ENCODE peak calls at places on chromosomes 12 and 14, in seven cellular contexts. One of them, this sample, is unnamed.
A peak's percentile ranks its signal among the peaks of the same experiment; 100 is the strongest.

GRCh38 chr12:4562034-4562657 is at the start of gene DYRK4:
- DNase-seq in astrocyte: peak; percentile 52
- DNase-seq in heart right ventricle: peak; percentile 81
- DNase-seq in HuH-7.5: peak; percentile 60
- DNase-seq in T-helper 17 cell: no peak
- DNase-seq in H9: peak; percentile 98
- DNase-seq in tibial artery: peak; percentile 80
- DNase-seq in this sample: peak; percentile 55

GRCh38 chr14:88323520-88324199 is 591 bp upstream of the KCNK10 start:
- DNase-seq in astrocyte: no peak
- DNase-seq in heart right ventricle: peak; percentile 11
- DNase-seq in HuH-7.5: peak; percentile 35
- DNase-seq in T-helper 17 cell: no peak
- DNase-seq in H9: peak; percentile 64
- DNase-seq in tibial artery: no peak
- DNase-seq in this sample: peak; percentile 47

GRCh38 chr12:68336754-68337343 is 4.7 kb upstream of the MDM1 start:
- DNase-seq in astrocyte: no peak
- DNase-seq in heart right ventricle: no peak
- DNase-seq in HuH-7.5: no peak
- DNase-seq in T-helper 17 cell: no peak
- DNase-seq in H9: no peak
- DNase-seq in tibial artery: no peak
- DNase-seq in this sample: peak; percentile 16

GRCh38 chr12:103561174-103561573 is 25.9 kb upstream of the STAB2 start:
- DNase-seq in astrocyte: peak; percentile 45
- DNase-seq in heart right ventricle: no peak
- DNase-seq in HuH-7.5: no peak
- DNase-seq in T-helper 17 cell: no peak
- DNase-seq in H9: no peak
- DNase-seq in tibial artery: no peak
- DNase-seq in this sample: no peak

GRCh38 chr14:100603341-100604125 is 16.3 kb upstream of the BEGAIN start:
- DNase-seq in astrocyte: no peak
- DNase-seq in heart right ventricle: no peak
- DNase-seq in HuH-7.5: no peak
- DNase-seq in T-helper 17 cell: no peak
- DNase-seq in H9: no peak
- DNase-seq in tibial artery: peak; percentile 66
- DNase-seq in this sample: no peak

GRCh38 chr14:94394594-94395305 is 6.3 kb upstream of the SERPINA1 start:
- DNase-seq in astrocyte: peak; percentile 59
- DNase-seq in heart right ventricle: peak; percentile 21
- DNase-seq in HuH-7.5: no peak
- DNase-seq in T-helper 17 cell: no peak
- DNase-seq in H9: no peak
- DNase-seq in tibial artery: peak; percentile 75
- DNase-seq in this sample: no peak

GRCh38 chr14:52315355-52315718 is 1.2 kb downstream of the PTGER2 start:
- DNase-seq in astrocyte: no peak
- DNase-seq in heart right ventricle: no peak
- DNase-seq in HuH-7.5: no peak
- DNase-seq in T-helper 17 cell: no peak
- DNase-seq in H9: no peak
- DNase-seq in tibial artery: no peak
- DNase-seq in this sample: no peak

GRCh38 chr12:76719171-76719631 is 44.7 kb upstream of the ZDHHC17 start:
- DNase-seq in astrocyte: peak; percentile 19
- DNase-seq in heart right ventricle: no peak
- DNase-seq in HuH-7.5: no peak
- DNase-seq in T-helper 17 cell: no peak
- DNase-seq in H9: no peak
- DNase-seq in tibial artery: no peak
- DNase-seq in this sample: no peak

GRCh38 chr14:96095581-96096476 is 56.7 kb downstream of the C14orf132 start:
- DNase-seq in astrocyte: peak; percentile 64
- DNase-seq in heart right ventricle: no peak
- DNase-seq in HuH-7.5: peak; percentile 49
- DNase-seq in T-helper 17 cell: no peak
- DNase-seq in H9: no peak
- DNase-seq in tibial artery: peak; percentile 65
- DNase-seq in this sample: no peak

GRCh38 chr12:108643941-108644742 is 10.4 kb upstream of the SELPLG start:
- DNase-seq in astrocyte: peak; percentile 57
- DNase-seq in heart right ventricle: no peak
- DNase-seq in HuH-7.5: no peak
- DNase-seq in T-helper 17 cell: no peak
- DNase-seq in H9: peak; percentile 23
- DNase-seq in tibial artery: peak; percentile 83
- DNase-seq in this sample: no peak

GRCh38 chr14:69880051-69880487 is 853 bp downstream of the SMOC1 start:
- DNase-seq in astrocyte: no peak
- DNase-seq in heart right ventricle: no peak
- DNase-seq in HuH-7.5: no peak
- DNase-seq in T-helper 17 cell: no peak
- DNase-seq in H9: no peak
- DNase-seq in tibial artery: no peak
- DNase-seq in this sample: no peak

GRCh38 chr12:54026640-54027441 is 1.4 kb upstream of the HOXC6 start:
- DNase-seq in astrocyte: no peak
- DNase-seq in heart right ventricle: no peak
- DNase-seq in HuH-7.5: no peak
- DNase-seq in T-helper 17 cell: no peak
- DNase-seq in H9: no peak
- DNase-seq in tibial artery: no peak
- DNase-seq in this sample: no peak

GRCh38 chr14:98138666-98139065 is 1133.3 kb downstream of the BCL11B start:
- DNase-seq in astrocyte: no peak
- DNase-seq in heart right ventricle: no peak
- DNase-seq in HuH-7.5: no peak
- DNase-seq in T-helper 17 cell: peak; percentile 52
- DNase-seq in H9: peak; percentile 62
- DNase-seq in tibial artery: no peak
- DNase-seq in this sample: no peak

GRCh38 chr12:92987846-92988621 is 58.9 kb upstream of the EEA1 start:
- DNase-seq in astrocyte: no peak
- DNase-seq in heart right ventricle: peak; percentile 25
- DNase-seq in HuH-7.5: no peak
- DNase-seq in T-helper 17 cell: no peak
- DNase-seq in H9: peak; percentile 42
- DNase-seq in tibial artery: peak; percentile 65
- DNase-seq in this sample: no peak

GRCh38 chr14:67987596-67987995 is 168.0 kb downstream of the RAD51B start:
- DNase-seq in astrocyte: peak; percentile 98
- DNase-seq in heart right ventricle: no peak
- DNase-seq in HuH-7.5: no peak
- DNase-seq in T-helper 17 cell: no peak
- DNase-seq in H9: no peak
- DNase-seq in tibial artery: no peak
- DNase-seq in this sample: no peak

GRCh38 chr14:20697273-20698017 is 8.9 kb downstream of the ANG start:
- DNase-seq in astrocyte: peak; percentile 24
- DNase-seq in heart right ventricle: peak; percentile 37
- DNase-seq in HuH-7.5: no peak
- DNase-seq in T-helper 17 cell: peak; percentile 50
- DNase-seq in H9: peak; percentile 73
- DNase-seq in tibial artery: no peak
- DNase-seq in this sample: no peak

GRCh38 chr12:124923906-124924734 is 9.7 kb upstream of the UBC start:
- DNase-seq in astrocyte: peak; percentile 66
- DNase-seq in heart right ventricle: no peak
- DNase-seq in HuH-7.5: no peak
- DNase-seq in T-helper 17 cell: no peak
- DNase-seq in H9: peak; percentile 84
- DNase-seq in tibial artery: peak; percentile 61
- DNase-seq in this sample: no peak

GRCh38 chr14:67516679-67517078 is 16.4 kb upstream of the PLEKHH1 start:
- DNase-seq in astrocyte: no peak
- DNase-seq in heart right ventricle: no peak
- DNase-seq in HuH-7.5: no peak
- DNase-seq in T-helper 17 cell: no peak
- DNase-seq in H9: no peak
- DNase-seq in tibial artery: no peak
- DNase-seq in this sample: no peak

GRCh38 chr14:80434574-80435321 is 223.4 kb upstream of the DIO2 start:
- DNase-seq in astrocyte: no peak
- DNase-seq in heart right ventricle: no peak
- DNase-seq in HuH-7.5: no peak
- DNase-seq in T-helper 17 cell: no peak
- DNase-seq in H9: peak; percentile 54
- DNase-seq in tibial artery: no peak
- DNase-seq in this sample: no peak

GRCh38 chr14:39441805-39442204 is 9.6 kb upstream of the FBXO33 start:
- DNase-seq in astrocyte: no peak
- DNase-seq in heart right ventricle: no peak
- DNase-seq in HuH-7.5: no peak
- DNase-seq in T-helper 17 cell: no peak
- DNase-seq in H9: no peak
- DNase-seq in tibial artery: no peak
- DNase-seq in this sample: no peak

GRCh38 chr12:88153959-88154358 is 11.9 kb downstream of the TMTC3 start:
- DNase-seq in astrocyte: peak; percentile 19
- DNase-seq in heart right ventricle: no peak
- DNase-seq in HuH-7.5: no peak
- DNase-seq in T-helper 17 cell: no peak
- DNase-seq in H9: no peak
- DNase-seq in tibial artery: no peak
- DNase-seq in this sample: no peak

GRCh38 chr12:12803186-12803585 is 10.0 kb upstream of the DDX47 start:
- DNase-seq in astrocyte: peak; percentile 89
- DNase-seq in heart right ventricle: no peak
- DNase-seq in HuH-7.5: peak; percentile 41
- DNase-seq in T-helper 17 cell: no peak
- DNase-seq in H9: no peak
- DNase-seq in tibial artery: peak; percentile 76
- DNase-seq in this sample: no peak

GRCh38 chr12:8026282-8026637 is 6.3 kb upstream of the FOXJ2 start:
- DNase-seq in astrocyte: no peak
- DNase-seq in heart right ventricle: no peak
- DNase-seq in HuH-7.5: no peak
- DNase-seq in T-helper 17 cell: no peak
- DNase-seq in H9: no peak
- DNase-seq in tibial artery: no peak
- DNase-seq in this sample: no peak